ENCODE peak calls at places on chromosomes 7 and 10, in four cellular contexts. E is choroid plexus epithelial cell, O is colonic mucosa, L is type B pancreatic cell. W is an unnamed sample.

GRCh38 chr10:17836917-17837316 is 27.8 kb downstream of the MRC1 start:
- DNase-seq in E (peak), O (peak), L (no peak), W (no peak)

GRCh38 chr10:6279540-6280267 is 77.0 kb downstream of the PFKFB3 start:
- DNase-seq in E (peak), O (no peak), L (no peak), W (no peak)

GRCh38 chr7:47551550-47552121 is 30.3 kb downstream of the TNS3 start:
- DNase-seq in E (no peak), O (no peak), L (no peak), W (no peak)

GRCh38 chr7:137669706-137670105 is 177.1 kb downstream of the DGKI start:
- DNase-seq in E (no peak), O (no peak), L (no peak), W (no peak)

GRCh38 chr7:2711895-2712675 is 24.1 kb downstream of the AMZ1 start:
- DNase-seq in E (no peak), O (no peak), L (no peak), W (no peak)

GRCh38 chr7:155380221-155380861 is 77.6 kb upstream of the EN2 start:
- DNase-seq in E (peak), O (peak), L (no peak), W (peak)

GRCh38 chr7:32071466-32072091 is 1.4 kb upstream of the PDE1C start:
- DNase-seq in E (no peak), O (no peak), L (no peak), W (no peak)

GRCh38 chr7:45592230-45592991 is 18.2 kb downstream of the ADCY1 start:
- DNase-seq in E (no peak), O (peak), L (peak), W (no peak)

GRCh38 chr7:4270268-4270667 is 411.8 kb upstream of the FOXK1 start:
- DNase-seq in E (no peak), O (peak), L (peak), W (no peak)

GRCh38 chr10:60611291-60611747 is 167.0 kb upstream of the CDK1 start:
- DNase-seq in E (peak), O (no peak), L (no peak), W (no peak)

GRCh38 chr7:47506716-47507354 is 75.1 kb downstream of the TNS3 start:
- DNase-seq in E (peak), O (no peak), L (no peak), W (peak)

GRCh38 chr7:71824356-71824755 is 587.8 kb downstream of the CALN1 start:
- DNase-seq in E (peak), O (no peak), L (no peak), W (no peak)

GRCh38 chr10:63462442-63462841 is 3.3 kb downstream of the JMJD1C start:
- DNase-seq in E (no peak), O (no peak), L (no peak), W (no peak)

GRCh38 chr10:490891-491571 is 198.4 kb downstream of the DIP2C start:
- DNase-seq in E (peak), O (no peak), L (no peak), W (no peak)

GRCh38 chr10:13709931-13710690 is 123.3 kb downstream of the PRPF18 start:
- DNase-seq in E (no peak), O (no peak), L (no peak), W (no peak)

GRCh38 chr7:141421306-141421705 is 129.9 kb upstream of the AGK start:
- DNase-seq in E (no peak), O (no peak), L (no peak), W (no peak)

GRCh38 chr7:151897201-151897711 is 20.3 kb upstream of the PRKAG2 start:
- DNase-seq in E (no peak), O (peak), L (no peak), W (no peak)

GRCh38 chr10:89655722-89656121 is 10.7 kb upstream of the PANK1 start:
- DNase-seq in E (no peak), O (no peak), L (no peak), W (no peak)

GRCh38 chr10:14674376-14675050 is 100.2 kb downstream of the FAM107B start:
- DNase-seq in E (no peak), O (peak), L (no peak), W (no peak)

GRCh38 chr10:24513155-24513554 is 210.5 kb downstream of the ARHGAP21 start:
- DNase-seq in E (peak), O (peak), L (no peak), W (no peak)
- TF ChIP-seq CTCF in E (peak), O (no peak), L (peak), W (peak)

DNA sequence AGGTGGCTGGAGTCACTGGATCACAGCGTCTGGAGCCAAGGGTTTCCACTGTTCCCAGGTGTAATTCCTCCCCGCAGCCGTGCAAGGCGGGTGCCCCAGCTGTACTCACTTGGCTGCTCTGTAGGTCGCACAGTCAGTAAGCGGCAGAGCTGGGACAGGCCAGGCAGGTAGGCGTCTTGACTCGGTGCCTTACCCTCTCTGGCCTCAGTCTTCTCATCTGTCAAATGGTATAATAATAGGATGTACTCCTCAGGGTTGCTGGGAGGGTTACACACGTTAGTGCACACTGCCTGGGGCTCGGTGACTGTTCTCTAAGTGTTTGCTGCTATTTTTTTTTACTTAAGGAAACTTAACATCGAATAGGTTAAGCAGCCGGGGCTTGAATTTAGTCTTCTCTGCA is 27.0 kb downstream of the MYL10 start:
- DNase-seq in E (no peak), O (no peak), L (no peak), W (no peak)
- TF ChIP-seq CTCF in E (no peak), O (no peak), L (no peak), W (no peak)

GRCh38 chr10:30505543-30506298 is 71.7 kb downstream of the MAP3K8 start:
- DNase-seq in E (no peak), O (no peak), L (no peak), W (no peak)

GRCh38 chr10:30510932-30511700 is 77.1 kb downstream of the MAP3K8 start:
- DNase-seq in E (peak), O (no peak), L (no peak), W (no peak)

GRCh38 chr10:30509508-30509907 is 75.5 kb downstream of the MAP3K8 start:
- DNase-seq in E (no peak), O (no peak), L (no peak), W (no peak)

DNA sequence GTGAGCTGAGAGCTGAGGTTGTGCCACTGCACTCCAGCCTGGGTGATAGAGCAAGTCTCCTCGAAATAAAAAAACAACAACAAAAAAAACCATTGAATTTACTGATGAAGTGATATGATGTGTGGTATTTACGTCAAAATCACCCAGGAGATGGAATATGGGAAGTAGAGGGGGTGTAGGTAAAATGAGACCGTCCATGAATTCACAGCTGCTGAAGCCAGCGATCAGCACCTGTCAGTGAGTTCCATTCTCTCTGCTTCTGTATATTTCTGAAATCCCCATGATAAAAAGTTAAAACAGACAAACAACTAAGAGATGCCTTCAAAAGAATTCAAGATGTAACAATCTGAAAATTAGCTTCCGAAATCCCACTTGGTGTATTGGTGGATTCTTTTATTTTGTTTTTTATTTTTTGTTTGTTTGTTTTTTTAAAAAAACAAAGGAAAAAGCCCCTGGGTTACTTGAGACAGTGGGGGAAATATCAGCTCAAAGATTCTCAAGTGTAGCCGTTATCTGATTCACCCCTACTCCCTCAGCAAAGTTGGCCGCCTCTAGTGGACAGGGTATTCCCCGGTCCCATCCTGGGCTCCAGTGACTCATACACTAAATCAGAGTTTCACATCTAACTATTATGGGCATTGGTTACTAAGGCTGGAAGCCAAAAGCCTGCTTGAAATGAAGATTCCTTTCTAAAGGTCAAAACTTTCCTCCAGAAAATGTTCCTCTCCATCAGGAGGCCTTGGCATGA is 76.4 kb downstream of the MAP3K8 start:
- DNase-seq in E (peak), O (no peak), L (no peak), W (no peak)
- TF ChIP-seq CTCF in E (peak), O (no peak), L (no peak), W (peak)

DNA sequence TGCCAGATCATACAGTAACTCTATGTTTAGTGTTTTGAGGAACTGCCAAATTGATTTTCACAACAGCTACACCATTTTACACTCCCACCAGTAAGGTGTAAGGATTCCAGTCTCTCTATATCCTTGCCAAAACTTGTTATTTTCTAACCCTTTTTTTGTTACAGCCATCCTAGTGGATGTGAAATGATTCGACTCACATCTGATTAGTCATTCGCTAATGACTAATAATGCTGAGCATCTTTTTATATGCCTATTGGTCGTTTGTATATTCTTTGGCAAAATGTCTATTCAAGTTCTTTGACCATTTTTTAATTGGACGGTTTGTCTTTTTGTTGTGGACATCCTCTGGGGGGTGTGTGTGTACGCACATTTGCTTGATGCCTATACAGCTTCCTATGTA is 142.8 kb downstream of the DGKB start:
- DNase-seq in E (no peak), O (no peak), L (no peak), W (no peak)
- TF ChIP-seq CTCF in E (no peak), O (no peak), L (no peak), W (no peak)